ENCODE peak calls at places on chromosomes 4 and X, in four cellular contexts. O is stomach, C is mesothelial cell of epicardium, V is Caco-2. N is an unnamed sample.

GRCh38 chrX:36908801-36909403 is 99.3 kb upstream of the FAM47C start:
- DNase-seq in O (no peak), C (no peak), V (no peak), N (no peak)

GRCh38 chr4:181604546-181604945 is 638.7 kb upstream of the TENM3 start:
- DNase-seq in V (no peak), C (no peak), O (no peak), N (no peak)

GRCh38 chr4:26570596-26570995 is 13.3 kb upstream of the TBC1D19 start:
- DNase-seq in C (no peak), O (no peak), V (no peak), N (no peak)

GRCh38 chrX:46912098-46912672 is at the start of gene JADE3:
- DNase-seq in V (peak), O (peak), C (peak), N (peak)

GRCh38 chr4:13289391-13289790 is 194.7 kb downstream of the RAB28 start:
- DNase-seq in C (no peak), O (no peak), V (no peak), N (no peak)

GRCh38 chr4:22334155-22334554 is 181.7 kb downstream of the ADGRA3 start:
- DNase-seq in O (no peak), V (no peak), C (no peak), N (no peak)

GRCh38 chr4:48907706-48908477 is 1.3 kb upstream of the OCIAD2 start:
- DNase-seq in O (no peak), V (no peak), C (no peak), N (no peak)

GRCh38 chr4:95761441-95761840 is 78.5 kb upstream of the PDHA2 start:
- DNase-seq in O (no peak), C (no peak), V (no peak), N (no peak)

GRCh38 chr4:6906046-6906445 is 3.6 kb upstream of the TBC1D14 start:
- DNase-seq in C (no peak), V (peak), O (peak), N (no peak)

GRCh38 chr4:6137027-6137746 is 63.2 kb downstream of the JAKMIP1 start:
- DNase-seq in V (no peak), O (no peak), C (no peak), N (no peak)

GRCh38 chr4:23904639-23905061 is 14.8 kb upstream of the PPARGC1A start:
- DNase-seq in C (no peak), O (no peak), V (no peak), N (no peak)

GRCh38 chr4:53818112-53818511 is 226.8 kb upstream of the LNX1 start:
- DNase-seq in V (no peak), O (no peak), C (no peak), N (no peak)

GRCh38 chrX:34879876-34880275 is 62.7 kb upstream of the FAM47B start:
- DNase-seq in V (no peak), O (no peak), C (no peak), N (no peak)

GRCh38 chr4:137226900-137227299 is 305.4 kb downstream of the PCDH18 start:
- DNase-seq in O (no peak), C (no peak), V (no peak), N (no peak)

GRCh38 chrX:106952988-106953387 is 32.8 kb downstream of the CLDN2 start:
- DNase-seq in O (no peak), C (no peak), V (no peak), N (no peak)
- TF ChIP-seq CTCF in O (no peak), C (peak), V (peak), N (peak)

GRCh38 chrX:86133761-86134160 is 14.5 kb upstream of the DACH2 start:
- DNase-seq in V (no peak), C (no peak), O (no peak), N (no peak)
- TF ChIP-seq CTCF in V (no peak), C (peak), O (no peak), N (peak)

GRCh38 chr4:52640808-52641595 is 18.1 kb downstream of the USP46 start:
- DNase-seq in V (no peak), O (no peak), C (no peak), N (no peak)

GRCh38 chr4:52641853-52642563 is 17.1 kb downstream of the USP46 start:
- DNase-seq in V (no peak), O (no peak), C (no peak), N (no peak)

GRCh38 chr4:52645315-52645714 is 13.8 kb downstream of the USP46 start:
- DNase-seq in V (no peak), C (no peak), O (no peak), N (no peak)

GRCh38 chr4:52643846-52644245 is 15.3 kb downstream of the USP46 start:
- DNase-seq in V (no peak), C (no peak), O (peak), N (no peak)

DNA sequence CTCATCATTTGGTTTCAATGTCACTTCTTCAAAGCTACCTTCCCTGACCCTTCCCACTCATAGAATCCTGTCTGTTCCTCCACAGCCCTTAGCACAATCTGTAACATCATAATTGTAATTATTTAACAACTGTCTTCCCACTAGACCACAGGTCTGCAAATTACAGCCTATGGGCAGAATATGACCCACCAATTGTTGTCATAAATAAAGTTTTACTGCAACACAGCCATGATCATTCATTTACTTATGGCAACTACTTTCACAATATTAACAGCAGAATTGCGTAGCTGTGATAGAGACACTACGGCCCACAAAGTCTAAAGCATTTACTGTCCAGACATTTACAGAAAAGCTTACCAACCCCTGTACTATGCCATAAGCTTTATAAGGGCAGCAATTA is 15.9 kb downstream of the USP46 start:
- DNase-seq in V (no peak), O (no peak), C (no peak), N (no peak)
- TF ChIP-seq CTCF in V (no peak), O (no peak), C (no peak), N (no peak)

GRCh38 chrX:153924149-153924861 is 1.8 kb downstream of the ARHGAP4 start:
- DNase-seq in C (no peak), V (peak), O (peak), N (peak)
- TF ChIP-seq CTCF in C (no peak), V (no peak), O (no peak), N (no peak)

GRCh38 chrX:13290891-13291614 is 28.8 kb downstream of the ATXN3L start:
- DNase-seq in O (no peak), V (no peak), C (no peak), N (no peak)

GRCh38 chrX:13285229-13285628 is 34.6 kb downstream of the ATXN3L start:
- DNase-seq in C (no peak), V (no peak), O (no peak), N (no peak)

GRCh38 chrX:13288671-13289070 is 31.2 kb downstream of the ATXN3L start:
- DNase-seq in V (no peak), C (no peak), O (no peak), N (no peak)

GRCh38 chrX:13285693-13286092 is 34.2 kb downstream of the ATXN3L start:
- DNase-seq in C (no peak), V (no peak), O (no peak), N (no peak)

GRCh38 chrX:13287816-13288215 is 32.0 kb downstream of the ATXN3L start:
- DNase-seq in V (peak), O (no peak), C (no peak), N (no peak)
- TF ChIP-seq CTCF in V (no peak), O (no peak), C (no peak), N (no peak)

GRCh38 chrX:29229802-29230201 is 642.6 kb downstream of the IL1RAPL1 start:
- DNase-seq in V (no peak), O (no peak), C (no peak), N (no peak)

GRCh38 chrX:29233592-29234179 is 646.4 kb downstream of the IL1RAPL1 start:
- DNase-seq in O (no peak), C (no peak), V (no peak), N (no peak)

DNA sequence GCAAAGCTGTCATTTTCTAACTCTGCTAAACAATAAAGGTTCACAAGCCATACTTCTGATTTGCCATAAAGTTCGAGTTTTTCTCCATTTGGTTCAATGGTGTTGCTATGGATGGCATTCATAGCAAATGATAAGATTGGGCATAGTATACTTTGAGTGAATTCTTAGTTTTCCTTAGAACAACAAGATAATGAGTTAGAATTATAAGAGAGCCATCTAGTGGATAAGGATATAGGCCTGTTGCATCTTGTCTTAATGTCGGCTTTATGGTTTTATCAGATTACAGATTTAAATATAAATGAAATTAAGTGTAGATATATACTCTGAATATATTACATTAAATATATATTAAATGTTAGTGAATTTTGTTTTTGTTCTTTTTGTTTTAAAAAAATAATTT is 644.6 kb downstream of the IL1RAPL1 start:
- DNase-seq in O (no peak), C (no peak), V (no peak), N (no peak)
- TF ChIP-seq CTCF in O (no peak), C (no peak), V (no peak), N (peak)